ENCODE peak calls at places on chromosome 19, in four cellular contexts. I is K562, N is A549, P is breast epithelium. G is an unnamed sample.

GRCh38 chr19:16070366-16070990 is 5.8 kb upstream of the TPM4 start:
- DNase-seq in N (peak), P (peak), I (peak), G (peak)

GRCh38 chr19:42207767-42208259 is 9.7 kb downstream of the DEDD2 start:
- DNase-seq in P (no peak), N (peak), I (peak), G (no peak)

GRCh38 chr19:38675611-38676010 is 28.2 kb downstream of the ACTN4 start:
- DNase-seq in N (no peak), P (no peak), I (peak), G (peak)

GRCh38 chr19:2325261-2326046 is 2.9 kb downstream of the LSM7 start:
- DNase-seq in I (no peak), N (no peak), P (no peak), G (no peak)

GRCh38 chr19:32372726-32373613 is 27.6 kb downstream of the ZNF507 start:
- DNase-seq in I (no peak), P (no peak), N (no peak), G (no peak)

GRCh38 chr19:42216653-42217521 is 590 bp downstream of the DEDD2 start:
- DNase-seq in I (peak), P (peak), N (peak), G (peak)

GRCh38 chr19:14434543-14435319 is 1.6 kb downstream of the PKN1 start:
- DNase-seq in N (no peak), P (no peak), I (peak), G (peak)

GRCh38 chr19:39218230-39219007 is 14.4 kb upstream of the SYCN start:
- DNase-seq in N (no peak), I (no peak), P (no peak), G (no peak)

GRCh38 chr19:30046522-30046921 is 104.5 kb downstream of the URI1 start:
- DNase-seq in N (no peak), I (no peak), P (no peak), G (no peak)

GRCh38 chr19:45763691-45764294 is 5.3 kb downstream of the SIX5 start:
- DNase-seq in I (no peak), P (no peak), N (no peak), G (no peak)

GRCh38 chr19:18194554-18195238 is 1.7 kb downstream of the MPV17L2 start:
- DNase-seq in I (peak), N (no peak), P (no peak), G (peak)

GRCh38 chr19:15154002-15154612 is 46.7 kb downstream of the NOTCH3 start:
- DNase-seq in P (no peak), I (peak), N (peak), G (peak)

DNA sequence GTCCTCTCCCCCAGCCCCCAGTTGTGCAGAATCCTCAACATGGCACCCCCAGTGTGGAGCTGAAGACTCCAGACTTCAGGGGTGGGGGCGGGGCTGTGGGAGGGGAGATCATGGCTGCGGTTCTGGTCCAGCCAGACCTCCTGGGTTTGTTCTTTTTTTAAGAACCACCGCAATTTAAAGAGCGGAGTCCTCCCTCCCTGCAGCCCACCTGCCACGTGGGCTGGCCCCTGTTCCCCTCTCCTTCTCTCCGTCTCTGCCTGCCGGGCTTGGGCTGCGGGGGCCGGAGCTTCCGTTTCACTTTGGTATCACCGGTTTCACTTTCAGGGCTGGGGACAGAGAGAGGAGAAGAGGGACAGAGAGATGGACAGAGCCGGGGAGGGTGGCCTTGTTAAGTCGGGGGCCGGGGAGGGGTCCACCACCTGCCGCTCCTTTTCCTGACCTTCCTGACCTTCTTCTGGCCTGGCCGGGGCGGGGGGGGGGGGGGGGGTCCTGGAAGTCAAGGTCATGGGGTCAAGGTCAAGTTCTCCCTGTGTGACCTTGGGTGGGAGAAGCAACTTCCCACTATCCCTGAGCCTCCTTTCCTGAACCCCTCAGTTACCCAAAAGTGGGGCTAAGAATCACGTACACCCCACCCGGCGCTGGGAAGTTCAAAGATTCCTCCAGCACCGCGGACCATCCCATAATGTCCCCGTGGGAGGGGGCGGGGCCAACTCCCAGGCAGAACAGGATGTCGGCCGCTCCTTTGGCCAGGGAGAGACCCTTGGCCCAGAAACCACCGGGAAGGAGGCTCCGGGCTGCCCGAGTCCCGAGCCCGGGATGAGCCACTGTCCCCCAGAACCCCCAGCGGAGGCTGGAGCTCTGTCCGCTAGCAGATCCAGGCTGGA is 11.3 kb upstream of the ZBTB7A start:
- DNase-seq in N (no peak), P (peak), I (peak), G (peak)
- TF ChIP-seq POLR2A in N (no peak), P (no peak), I (peak), G (no peak)

GRCh38 chr19:35740423-35741215 is 1.6 kb downstream of the IGFLR1 start:
- DNase-seq in I (peak), N (peak), P (peak), G (peak)

GRCh38 chr19:35743640-35744306 is 1.4 kb downstream of the U2AF1L4 start:
- DNase-seq in P (no peak), N (no peak), I (no peak), G (no peak)

GRCh38 chr19:35744335-35744687 is 907 bp downstream of the U2AF1L4 start:
- DNase-seq in P (no peak), N (no peak), I (no peak), G (no peak)

GRCh38 chr19:35741216-35741541 is 1.1 kb downstream of the IGFLR1 start:
- DNase-seq in P (no peak), I (no peak), N (no peak), G (no peak)

DNA sequence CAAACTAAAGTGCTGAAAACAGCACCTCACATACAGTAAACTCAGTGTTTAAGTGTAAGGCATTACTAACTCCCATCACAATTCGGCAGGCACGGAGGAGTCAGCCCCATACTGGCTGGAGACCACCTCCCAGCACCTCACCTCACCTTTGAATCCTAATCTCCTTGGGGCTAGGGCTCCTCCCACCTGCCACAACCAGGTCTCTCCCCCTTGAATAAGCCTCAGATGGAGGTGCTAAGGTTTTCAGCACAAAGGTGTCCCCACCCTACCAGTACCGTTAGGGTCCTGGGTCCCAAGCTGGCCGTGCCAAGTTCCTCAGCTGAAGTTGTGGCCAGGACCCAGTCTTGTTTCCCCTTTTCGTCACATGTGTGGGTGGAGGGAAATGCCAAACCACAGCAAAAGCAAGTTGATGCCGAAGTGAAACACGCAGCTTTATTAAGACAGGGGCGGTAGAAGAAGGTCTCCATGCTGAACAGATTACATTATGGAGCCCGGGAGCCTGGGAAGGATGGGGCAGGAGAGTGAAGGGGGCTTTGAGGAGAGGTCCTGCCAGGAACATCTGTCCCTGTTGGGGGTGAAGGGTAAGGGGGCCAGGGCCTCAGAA is at the start of gene IGFLR1:
- DNase-seq in P (no peak), N (no peak), I (no peak), G (no peak)
- TF ChIP-seq POLR2A in P (no peak), N (no peak), I (no peak), G (no peak)

GRCh38 chr19:44499962-44500949 is at the start of gene ZNF180:
- DNase-seq in N (peak), P (peak), I (peak), G (peak)
- TF ChIP-seq POLR2A in N (peak), P (peak), I (peak), G (peak)

GRCh38 chr19:1189419-1189818 is 15.4 kb upstream of the SBNO2 start:
- DNase-seq in N (no peak), P (no peak), I (peak), G (no peak)

GRCh38 chr19:1181606-1182005 is 7.5 kb upstream of the SBNO2 start:
- DNase-seq in I (no peak), P (peak), N (no peak), G (no peak)

GRCh38 chr19:1182068-1182467 is 8.0 kb upstream of the SBNO2 start:
- DNase-seq in P (no peak), I (no peak), N (no peak), G (no peak)

GRCh38 chr19:1182727-1183126 is 8.7 kb upstream of the SBNO2 start:
- DNase-seq in N (no peak), P (no peak), I (no peak), G (no peak)

GRCh38 chr19:1183543-1184172 is 9.6 kb upstream of the SBNO2 start:
- DNase-seq in N (peak), I (no peak), P (peak), G (no peak)
- TF ChIP-seq POLR2A in N (no peak), I (no peak), P (no peak), G (no peak)